ENCODE peak calls at places on chromosomes 16 and 17, in six cellular contexts. One of them, this sample, is unnamed.

GRCh38 chr16:2775317-2775716 is 1.8 kb downstream of the ELOB start:
- DNase-seq in upper lobe of right lung: peak; percentile 56
- DNase-seq in Peyer's patch: no peak
- DNase-seq in esophagus squamous epithelium: no peak
- DNase-seq in hepatocyte: no peak
- DNase-seq in ovary: no peak
- DNase-seq in this sample: no peak

GRCh38 chr17:41647940-41648410 is 23.6 kb upstream of the KRT17 start:
- DNase-seq in upper lobe of right lung: peak; percentile 94
- DNase-seq in Peyer's patch: peak; percentile 90
- DNase-seq in esophagus squamous epithelium: peak; percentile 32
- DNase-seq in hepatocyte: peak; percentile 92
- DNase-seq in ovary: peak; percentile 81
- DNase-seq in this sample: peak; percentile 89

GRCh38 chr16:84228321-84228838 is 11.4 kb downstream of the KCNG4 start:
- DNase-seq in upper lobe of right lung: peak; percentile 81
- DNase-seq in Peyer's patch: no peak
- DNase-seq in esophagus squamous epithelium: no peak
- DNase-seq in hepatocyte: peak; percentile 64
- DNase-seq in ovary: peak; percentile 81
- DNase-seq in this sample: peak; percentile 92

GRCh38 chr17:38364741-38365140 is 13.1 kb downstream of the SOCS7 start:
- DNase-seq in upper lobe of right lung: no peak
- DNase-seq in Peyer's patch: no peak
- DNase-seq in esophagus squamous epithelium: no peak
- DNase-seq in hepatocyte: no peak
- DNase-seq in ovary: no peak
- DNase-seq in this sample: no peak

GRCh38 chr16:77652399-77652798 is 69.9 kb upstream of the NUDT7 start:
- DNase-seq in upper lobe of right lung: no peak
- DNase-seq in Peyer's patch: no peak
- DNase-seq in esophagus squamous epithelium: no peak
- DNase-seq in hepatocyte: no peak
- DNase-seq in ovary: no peak
- DNase-seq in this sample: no peak

GRCh38 chr17:45857977-45858708 is 13.5 kb downstream of the SPPL2C start:
- DNase-seq in upper lobe of right lung: no peak
- DNase-seq in Peyer's patch: no peak
- DNase-seq in esophagus squamous epithelium: no peak
- DNase-seq in hepatocyte: peak; percentile 83
- DNase-seq in ovary: no peak
- DNase-seq in this sample: peak; percentile 58

GRCh38 chr17:2688351-2689342 is 22.9 kb downstream of the CLUH start:
- DNase-seq in upper lobe of right lung: peak; percentile 86
- DNase-seq in Peyer's patch: peak; percentile 15
- DNase-seq in esophagus squamous epithelium: no peak
- DNase-seq in hepatocyte: peak; percentile 34
- DNase-seq in ovary: no peak
- DNase-seq in this sample: no peak

GRCh38 chr16:457732-458400 is 32.4 kb downstream of the RAB11FIP3 start:
- DNase-seq in upper lobe of right lung: no peak
- DNase-seq in Peyer's patch: no peak
- DNase-seq in esophagus squamous epithelium: no peak
- DNase-seq in hepatocyte: peak; percentile 46
- DNase-seq in ovary: peak; percentile 62
- DNase-seq in this sample: peak; percentile 13

GRCh38 chr17:64441772-64442549 is 7.0 kb upstream of the MILR1 start:
- DNase-seq in upper lobe of right lung: no peak
- DNase-seq in Peyer's patch: no peak
- DNase-seq in esophagus squamous epithelium: no peak
- DNase-seq in hepatocyte: no peak
- DNase-seq in ovary: no peak
- DNase-seq in this sample: peak; percentile 62

GRCh38 chr17:78434455-78435329 is 56.2 kb downstream of the PGS1 start:
- DNase-seq in upper lobe of right lung: no peak
- DNase-seq in Peyer's patch: no peak
- DNase-seq in esophagus squamous epithelium: no peak
- DNase-seq in hepatocyte: no peak
- DNase-seq in ovary: no peak
- DNase-seq in this sample: no peak

GRCh38 chr16:74753180-74753579 is 21.4 kb downstream of the FA2H start:
- DNase-seq in upper lobe of right lung: no peak
- DNase-seq in Peyer's patch: no peak
- DNase-seq in esophagus squamous epithelium: no peak
- DNase-seq in hepatocyte: no peak
- DNase-seq in ovary: no peak
- DNase-seq in this sample: no peak

GRCh38 chr16:3157229-3158013 is 22.6 kb downstream of the ZNF213 start:
- DNase-seq in upper lobe of right lung: peak; percentile 80
- DNase-seq in Peyer's patch: no peak
- DNase-seq in esophagus squamous epithelium: no peak
- DNase-seq in hepatocyte: peak; percentile 89
- DNase-seq in ovary: peak; percentile 70
- DNase-seq in this sample: peak; percentile 89

GRCh38 chr16:54174201-54174600 is 112.4 kb downstream of the IRX3 start:
- DNase-seq in upper lobe of right lung: no peak
- DNase-seq in Peyer's patch: no peak
- DNase-seq in esophagus squamous epithelium: no peak
- DNase-seq in hepatocyte: no peak
- DNase-seq in ovary: no peak
- DNase-seq in this sample: no peak

GRCh38 chr17:7238418-7239090 is 703 bp downstream of the PHF23 start:
- DNase-seq in upper lobe of right lung: peak; percentile 73
- DNase-seq in Peyer's patch: peak; percentile 49
- DNase-seq in esophagus squamous epithelium: no peak
- DNase-seq in hepatocyte: peak; percentile 61
- DNase-seq in ovary: peak; percentile 55
- DNase-seq in this sample: peak; percentile 38

GRCh38 chr16:25066426-25066746 is 45.2 kb upstream of the LCMT1 start:
- DNase-seq in upper lobe of right lung: no peak
- DNase-seq in Peyer's patch: no peak
- DNase-seq in esophagus squamous epithelium: no peak
- DNase-seq in hepatocyte: no peak
- DNase-seq in ovary: peak; percentile 11
- DNase-seq in this sample: no peak

GRCh38 chr17:80080081-80080480 is 21.3 kb upstream of the GAA start:
- DNase-seq in upper lobe of right lung: no peak
- DNase-seq in Peyer's patch: no peak
- DNase-seq in esophagus squamous epithelium: no peak
- DNase-seq in hepatocyte: no peak
- DNase-seq in ovary: no peak
- DNase-seq in this sample: peak; percentile 31

GRCh38 chr16:66905633-66906539 is 12.8 kb downstream of the CDH16 start:
- DNase-seq in upper lobe of right lung: no peak
- DNase-seq in Peyer's patch: no peak
- DNase-seq in esophagus squamous epithelium: no peak
- DNase-seq in hepatocyte: peak; percentile 90
- DNase-seq in ovary: peak; percentile 77
- DNase-seq in this sample: no peak

GRCh38 chr17:66967867-66968543 is 3.5 kb downstream of the CACNG4 start:
- DNase-seq in upper lobe of right lung: no peak
- DNase-seq in Peyer's patch: no peak
- DNase-seq in esophagus squamous epithelium: no peak
- DNase-seq in hepatocyte: no peak
- DNase-seq in ovary: no peak
- DNase-seq in this sample: no peak

GRCh38 chr17:63837962-63838585 is 4.4 kb downstream of the SMARCD2 start:
- DNase-seq in upper lobe of right lung: no peak
- DNase-seq in Peyer's patch: no peak
- DNase-seq in esophagus squamous epithelium: no peak
- DNase-seq in hepatocyte: no peak
- DNase-seq in ovary: no peak
- DNase-seq in this sample: no peak

GRCh38 chr16:78729687-78730086 is 630.2 kb downstream of the WWOX start:
- DNase-seq in upper lobe of right lung: no peak
- DNase-seq in Peyer's patch: no peak
- DNase-seq in esophagus squamous epithelium: no peak
- DNase-seq in hepatocyte: peak; percentile 23
- DNase-seq in ovary: no peak
- DNase-seq in this sample: no peak

GRCh38 chr17:17645961-17646360 is 35.3 kb upstream of the RAI1 start:
- DNase-seq in upper lobe of right lung: no peak
- DNase-seq in Peyer's patch: no peak
- DNase-seq in esophagus squamous epithelium: no peak
- DNase-seq in hepatocyte: no peak
- DNase-seq in ovary: no peak
- DNase-seq in this sample: peak; percentile 60

GRCh38 chr17:2092253-2092652 is 37.4 kb downstream of the HIC1 start:
- DNase-seq in upper lobe of right lung: no peak
- DNase-seq in Peyer's patch: no peak
- DNase-seq in esophagus squamous epithelium: no peak
- DNase-seq in hepatocyte: no peak
- DNase-seq in ovary: no peak
- DNase-seq in this sample: no peak

GRCh38 chr17:74282587-74283370 is 8.7 kb downstream of the DNAI2 start:
- DNase-seq in upper lobe of right lung: no peak
- DNase-seq in Peyer's patch: no peak
- DNase-seq in esophagus squamous epithelium: no peak
- DNase-seq in hepatocyte: peak; percentile 56
- DNase-seq in ovary: no peak
- DNase-seq in this sample: no peak

GRCh38 chr17:21452377-21453143 is 76.4 kb downstream of the KCNJ12 start:
- DNase-seq in upper lobe of right lung: peak; percentile 75
- DNase-seq in Peyer's patch: peak; percentile 27
- DNase-seq in esophagus squamous epithelium: no peak
- DNase-seq in hepatocyte: peak; percentile 67
- DNase-seq in ovary: peak; percentile 43
- DNase-seq in this sample: peak; percentile 77

GRCh38 chr17:4806770-4807533 is at the start of gene PLD2:
- DNase-seq in upper lobe of right lung: peak; percentile 95
- DNase-seq in Peyer's patch: peak; percentile 86
- DNase-seq in esophagus squamous epithelium: peak; percentile 28
- DNase-seq in hepatocyte: peak; percentile 96
- DNase-seq in ovary: peak; percentile 71
- DNase-seq in this sample: peak; percentile 94

GRCh38 chr17:48589060-48589830 is 796 bp downstream of the HOXB3 start:
- DNase-seq in upper lobe of right lung: no peak
- DNase-seq in Peyer's patch: no peak
- DNase-seq in esophagus squamous epithelium: no peak
- DNase-seq in hepatocyte: no peak
- DNase-seq in ovary: no peak
- DNase-seq in this sample: no peak

GRCh38 chr17:39170051-39170450 is 4.1 kb upstream of the ARL5C start:
- DNase-seq in upper lobe of right lung: no peak
- DNase-seq in Peyer's patch: no peak
- DNase-seq in esophagus squamous epithelium: no peak
- DNase-seq in hepatocyte: no peak
- DNase-seq in ovary: no peak
- DNase-seq in this sample: no peak

GRCh38 chr17:40511667-40512221 is 10.3 kb upstream of the TNS4 start:
- DNase-seq in upper lobe of right lung: peak; percentile 51
- DNase-seq in Peyer's patch: no peak
- DNase-seq in esophagus squamous epithelium: no peak
- DNase-seq in hepatocyte: no peak
- DNase-seq in ovary: no peak
- DNase-seq in this sample: no peak
- H3K4me1 ChIP-seq in upper lobe of right lung: peaks cover 23% of the 10 kb centered on the region
- H3K4me1 ChIP-seq in Peyer's patch: peaks cover 13% of the 10 kb centered on the region
- H3K4me1 ChIP-seq in esophagus squamous epithelium: no peaks in the 10 kb centered on the region
- H3K4me1 ChIP-seq in hepatocyte: no peaks in the 10 kb centered on the region
- H3K4me1 ChIP-seq in ovary: no peaks in the 10 kb centered on the region
- H3K4me1 ChIP-seq in this sample: peaks cover 20% of the 10 kb centered on the region

GRCh38 chr16:87924041-87924851 is 12.1 kb downstream of the CA5A start:
- DNase-seq in upper lobe of right lung: no peak
- DNase-seq in Peyer's patch: peak; percentile 76
- DNase-seq in esophagus squamous epithelium: no peak
- DNase-seq in hepatocyte: no peak
- DNase-seq in ovary: no peak
- DNase-seq in this sample: no peak

GRCh38 chr16:87926246-87927194 is 9.8 kb downstream of the CA5A start:
- DNase-seq in upper lobe of right lung: peak; percentile 81
- DNase-seq in Peyer's patch: peak; percentile 66
- DNase-seq in esophagus squamous epithelium: no peak
- DNase-seq in hepatocyte: no peak
- DNase-seq in ovary: no peak
- DNase-seq in this sample: no peak

GRCh38 chr16:87927195-87927562 is 9.2 kb downstream of the CA5A start:
- DNase-seq in upper lobe of right lung: no peak
- DNase-seq in Peyer's patch: no peak
- DNase-seq in esophagus squamous epithelium: no peak
- DNase-seq in hepatocyte: no peak
- DNase-seq in ovary: no peak
- DNase-seq in this sample: no peak

GRCh38 chr16:87922250-87922871 is 14.0 kb downstream of the CA5A start:
- DNase-seq in upper lobe of right lung: no peak
- DNase-seq in Peyer's patch: no peak
- DNase-seq in esophagus squamous epithelium: no peak
- DNase-seq in hepatocyte: no peak
- DNase-seq in ovary: no peak
- DNase-seq in this sample: no peak

GRCh38 chr16:87924937-87925670 is 11.2 kb downstream of the CA5A start:
- DNase-seq in upper lobe of right lung: no peak
- DNase-seq in Peyer's patch: no peak
- DNase-seq in esophagus squamous epithelium: no peak
- DNase-seq in hepatocyte: no peak
- DNase-seq in ovary: no peak
- DNase-seq in this sample: no peak
- H3K4me3 ChIP-seq in upper lobe of right lung: no peak overlapping the region
- H3K4me3 ChIP-seq in Peyer's patch: no peak overlapping the region
- H3K4me3 ChIP-seq in esophagus squamous epithelium: no peak overlapping the region
- H3K4me3 ChIP-seq in hepatocyte: no peak overlapping the region
- H3K4me3 ChIP-seq in ovary: no peak overlapping the region
- H3K4me3 ChIP-seq in this sample: no peak overlapping the region

GRCh38 chr17:55284944-55285339 is 20.2 kb downstream of the HLF start:
- DNase-seq in upper lobe of right lung: no peak
- DNase-seq in Peyer's patch: no peak
- DNase-seq in esophagus squamous epithelium: no peak
- DNase-seq in hepatocyte: no peak
- DNase-seq in ovary: no peak
- DNase-seq in this sample: no peak

GRCh38 chr17:55283256-55283965 is 18.7 kb downstream of the HLF start:
- DNase-seq in upper lobe of right lung: no peak
- DNase-seq in Peyer's patch: no peak
- DNase-seq in esophagus squamous epithelium: no peak
- DNase-seq in hepatocyte: no peak
- DNase-seq in ovary: no peak
- DNase-seq in this sample: no peak

GRCh38 chr17:55282379-55282702 is 17.6 kb downstream of the HLF start:
- DNase-seq in upper lobe of right lung: no peak
- DNase-seq in Peyer's patch: no peak
- DNase-seq in esophagus squamous epithelium: no peak
- DNase-seq in hepatocyte: no peak
- DNase-seq in ovary: no peak
- DNase-seq in this sample: no peak

GRCh38 chr17:55285340-55286301 is 20.9 kb downstream of the HLF start:
- DNase-seq in upper lobe of right lung: peak; percentile 86
- DNase-seq in Peyer's patch: peak; percentile 54
- DNase-seq in esophagus squamous epithelium: no peak
- DNase-seq in hepatocyte: peak; percentile 89
- DNase-seq in ovary: peak; percentile 100
- DNase-seq in this sample: peak; percentile 56

GRCh38 chr17:55284001-55284884 is 19.5 kb downstream of the HLF start:
- DNase-seq in upper lobe of right lung: no peak
- DNase-seq in Peyer's patch: no peak
- DNase-seq in esophagus squamous epithelium: no peak
- DNase-seq in hepatocyte: no peak
- DNase-seq in ovary: no peak
- DNase-seq in this sample: no peak
- H3K4me1 ChIP-seq in upper lobe of right lung: peaks cover 61% of the 10 kb centered on the region
- H3K4me1 ChIP-seq in Peyer's patch: peaks cover 8% of the 10 kb centered on the region
- H3K4me1 ChIP-seq in esophagus squamous epithelium: peaks cover 22% of the 10 kb centered on the region
- H3K4me1 ChIP-seq in hepatocyte: peaks cover 24% of the 10 kb centered on the region
- H3K4me1 ChIP-seq in ovary: peaks cover 44% of the 10 kb centered on the region
- H3K4me1 ChIP-seq in this sample: peaks cover 61% of the 10 kb centered on the region

GRCh38 chr16:4667203-4667983 is 26.0 kb upstream of the NUDT16L1 start:
- DNase-seq in upper lobe of right lung: no peak
- DNase-seq in Peyer's patch: no peak
- DNase-seq in esophagus squamous epithelium: no peak
- DNase-seq in hepatocyte: no peak
- DNase-seq in ovary: no peak
- DNase-seq in this sample: no peak
- H3K4me3 ChIP-seq in upper lobe of right lung: no peak overlapping the region
- H3K4me3 ChIP-seq in Peyer's patch: no peak overlapping the region
- H3K4me3 ChIP-seq in esophagus squamous epithelium: no peak overlapping the region
- H3K4me3 ChIP-seq in hepatocyte: no peak overlapping the region
- H3K4me3 ChIP-seq in ovary: no peak overlapping the region
- H3K4me3 ChIP-seq in this sample: no peak overlapping the region